ENCODE peak calls at places on chromosomes 3 and 15, in five cellular contexts. I, Q, L, O and C are unnamed samples.

GRCh38 chr3:150451329-150452084 is 43.4 kb downstream of the TSC22D2 start:
- DNase-seq in I (no peak), L (no peak), O (no peak), Q (no peak), C (no peak)

GRCh38 chr15:39851505-39852082 is 68.5 kb downstream of the GPR176 start:
- DNase-seq in L (no peak), I (no peak), O (no peak), Q (no peak), C (no peak)

GRCh38 chr3:98577178-98577895 is 16.1 kb downstream of the CPOX start:
- DNase-seq in L (no peak), Q (no peak), I (no peak), O (no peak), C (no peak)

GRCh38 chr3:4343258-4343657 is 40.1 kb downstream of the SETMAR start:
- DNase-seq in O (no peak), L (no peak), Q (no peak), I (no peak), C (no peak)

GRCh38 chr15:32667321-32667720 is 25.8 kb downstream of the SCG5 start:
- DNase-seq in O (no peak), Q (no peak), L (no peak), I (no peak), C (no peak)

GRCh38 chr15:58401991-58402649 is 29.7 kb upstream of the LIPC start:
- DNase-seq in O (no peak), Q (no peak), L (no peak), I (no peak), C (no peak)

GRCh38 chr15:48582472-48583235 is 62.9 kb downstream of the FBN1 start:
- DNase-seq in O (no peak), I (no peak), Q (no peak), L (no peak), C (no peak)

GRCh38 chr15:58433597-58434333 is 2.0 kb downstream of the LIPC start:
- DNase-seq in L (no peak), O (no peak), Q (no peak), I (no peak), C (no peak)

GRCh38 chr3:46093327-46093932 is 66.1 kb upstream of the XCR1 start:
- DNase-seq in I (no peak), Q (no peak), O (no peak), L (no peak), C (peak)

GRCh38 chr3:194056731-194057415 is 79.1 kb upstream of the HES1 start:
- DNase-seq in I (no peak), O (no peak), L (no peak), Q (no peak), C (no peak)

GRCh38 chr3:30626443-30627181 is 20.2 kb downstream of the TGFBR2 start:
- DNase-seq in O (no peak), L (no peak), I (no peak), Q (no peak), C (no peak)

GRCh38 chr3:172680684-172681083 is 30.2 kb downstream of the NCEH1 start:
- DNase-seq in L (no peak), Q (no peak), I (no peak), O (no peak), C (peak)

GRCh38 chr3:1326546-1326945 is 233.7 kb downstream of the CNTN6 start:
- DNase-seq in L (no peak), O (no peak), Q (no peak), I (no peak), C (no peak)

GRCh38 chr3:111032677-111033076 is 38.9 kb upstream of the NECTIN3 start:
- DNase-seq in L (no peak), Q (no peak), I (no peak), O (no peak), C (no peak)

GRCh38 chr3:148735597-148735996 is 37.9 kb downstream of the AGTR1 start:
- DNase-seq in I (no peak), Q (no peak), L (no peak), O (no peak), C (no peak)

GRCh38 chr3:188578579-188579363 is 424.8 kb downstream of the LPP start:
- DNase-seq in I (peak), L (peak), O (no peak), Q (no peak), C (peak)

GRCh38 chr15:75654201-75654907 is 6.6 kb downstream of the SNX33 start:
- DNase-seq in Q (no peak), O (no peak), I (no peak), L (no peak), C (no peak)

GRCh38 chr15:40149339-40149738 is 11.5 kb upstream of the BUB1B start:
- DNase-seq in Q (no peak), I (no peak), L (no peak), O (no peak), C (no peak)

GRCh38 chr3:171339606-171340005 is 120.6 kb downstream of the TNIK start:
- DNase-seq in O (no peak), L (peak), I (no peak), Q (no peak), C (no peak)

GRCh38 chr15:73838795-73839565 is 34.4 kb upstream of the TBC1D21 start:
- DNase-seq in O (no peak), Q (no peak), I (no peak), L (no peak), C (no peak)

GRCh38 chr3:103991461-103992115 is 1375.1 kb upstream of the ALCAM start:
- DNase-seq in O (no peak), Q (no peak), I (no peak), L (no peak), C (no peak)

GRCh38 chr15:38217181-38217580 is 35.5 kb upstream of the SPRED1 start:
- DNase-seq in Q (no peak), I (no peak), L (no peak), O (no peak), C (no peak)

GRCh38 chr3:126937533-126938432 is 45.1 kb upstream of the PLXNA1 start:
- DNase-seq in O (no peak), L (no peak), Q (no peak), I (no peak), C (no peak)

DNA sequence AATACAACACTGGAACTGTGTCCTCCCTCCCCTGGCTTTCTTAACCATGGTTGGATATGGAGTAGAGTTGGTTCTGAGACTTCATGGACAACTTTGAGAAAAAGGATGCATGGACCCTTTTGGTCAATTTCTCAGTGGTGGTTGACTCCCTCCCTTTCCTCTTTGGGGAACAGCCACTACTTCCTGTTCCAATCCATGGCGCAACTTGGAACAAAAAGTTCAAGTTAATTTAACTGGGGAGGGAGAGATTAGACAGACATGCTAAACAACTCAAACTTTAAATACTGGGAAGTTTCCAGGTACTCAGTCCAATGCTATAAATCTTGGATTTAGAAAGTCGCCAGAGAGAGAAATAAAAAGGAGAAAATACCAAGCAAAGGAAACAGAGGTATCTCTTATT is 202.2 kb downstream of the PDZRN3 start:
- DNase-seq in I (no peak), Q (no peak), O (no peak), L (no peak), C (no peak)
- TF ChIP-seq EP300 in I (peak), Q (no peak), O (no peak), L (peak), C (peak)

GRCh38 chr15:42151012-42151615 is 5.3 kb downstream of the PLA2G4F start:
- DNase-seq in L (no peak), Q (no peak), O (peak), I (no peak), C (no peak)
- TF ChIP-seq CTCF in L (no peak), Q (no peak), O (no peak), I (no peak), C (no peak)

GRCh38 chr3:40873934-40874699 is 325.2 kb upstream of the CTNNB1 start:
- DNase-seq in O (no peak), Q (no peak), I (no peak), L (no peak), C (no peak)

GRCh38 chr3:40871411-40871810 is 327.9 kb upstream of the CTNNB1 start:
- DNase-seq in O (no peak), I (no peak), L (no peak), Q (peak), C (no peak)

GRCh38 chr3:40873456-40873855 is 325.8 kb upstream of the CTNNB1 start:
- DNase-seq in Q (no peak), L (no peak), I (no peak), O (no peak), C (no peak)

GRCh38 chr3:40869939-40870338 is 329.4 kb upstream of the CTNNB1 start:
- DNase-seq in O (no peak), L (no peak), Q (no peak), I (no peak), C (no peak)

GRCh38 chr3:40872562-40872961 is 326.7 kb upstream of the CTNNB1 start:
- DNase-seq in L (no peak), Q (no peak), I (no peak), O (no peak), C (no peak)
- TF ChIP-seq EP300 in L (no peak), Q (no peak), I (no peak), O (no peak), C (no peak)

DNA sequence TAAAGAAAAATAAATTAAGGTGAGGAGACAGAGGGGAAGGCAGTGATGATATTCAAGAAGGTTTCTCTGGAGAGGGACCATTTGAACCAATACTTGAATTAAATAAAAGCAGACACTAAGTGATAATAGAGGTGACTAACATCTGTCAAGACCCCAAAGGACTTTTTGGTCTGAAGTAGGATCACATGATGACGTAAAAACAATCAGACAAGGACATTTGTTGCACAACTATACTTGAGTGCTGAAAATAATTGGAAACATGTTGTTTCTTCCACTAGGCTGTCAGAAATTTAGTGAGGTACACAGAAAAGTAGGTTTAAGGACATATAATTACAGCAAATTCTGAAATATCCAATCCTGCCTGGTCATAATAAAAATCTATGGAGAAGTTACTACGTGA is 179.5 kb downstream of the WNT5A start:
- DNase-seq in Q (no peak), I (no peak), O (no peak), L (no peak), C (no peak)
- TF ChIP-seq CTCF in Q (no peak), I (no peak), O (no peak), L (no peak), C (no peak)

DNA sequence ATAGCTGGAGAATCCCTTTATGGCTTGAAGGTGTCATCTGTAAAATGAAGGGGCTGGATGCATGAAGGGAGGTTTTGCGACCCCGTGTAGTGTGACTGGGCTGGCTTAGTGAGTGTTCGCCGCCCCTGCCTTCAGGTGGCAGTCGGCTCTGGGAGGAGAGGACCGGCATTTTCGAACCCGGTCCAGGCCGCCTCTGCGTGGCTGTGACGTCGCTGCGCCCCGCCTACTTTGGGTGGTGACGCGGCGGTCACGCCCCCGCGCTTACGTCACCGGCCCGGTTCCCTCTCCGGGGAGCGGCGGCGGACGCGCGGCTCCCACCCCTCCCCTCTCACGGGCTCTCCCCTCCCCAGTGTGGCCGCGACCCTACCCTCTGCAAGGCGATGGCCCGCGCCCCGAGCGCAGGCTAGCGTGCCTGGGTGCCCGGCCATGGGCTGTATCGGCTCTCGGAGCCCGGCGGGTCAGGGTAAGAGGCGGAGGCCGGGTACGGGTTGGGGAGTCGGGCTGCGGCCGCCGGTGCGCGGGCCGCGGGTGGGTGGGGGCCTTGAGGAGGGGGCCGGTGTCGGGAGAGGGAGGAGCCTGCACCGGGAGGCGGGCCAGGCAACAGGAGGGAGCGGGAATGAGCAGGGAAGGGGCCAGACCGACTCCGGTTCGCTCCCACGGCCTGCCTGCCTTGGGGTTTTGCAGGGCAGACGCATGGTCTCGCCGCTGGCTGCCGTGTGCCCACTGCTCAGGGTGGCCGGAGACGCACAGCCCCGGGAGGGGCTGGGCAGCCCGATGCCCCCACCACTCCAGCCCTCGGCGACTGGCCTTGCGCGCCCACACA is 1.5 kb upstream of the FAM131A start:
- DNase-seq in I (peak), L (peak), Q (peak), O (peak), C (peak)
- TF ChIP-seq EP300 in I (peak), L (peak), Q (no peak), O (peak), C (no peak)

DNA sequence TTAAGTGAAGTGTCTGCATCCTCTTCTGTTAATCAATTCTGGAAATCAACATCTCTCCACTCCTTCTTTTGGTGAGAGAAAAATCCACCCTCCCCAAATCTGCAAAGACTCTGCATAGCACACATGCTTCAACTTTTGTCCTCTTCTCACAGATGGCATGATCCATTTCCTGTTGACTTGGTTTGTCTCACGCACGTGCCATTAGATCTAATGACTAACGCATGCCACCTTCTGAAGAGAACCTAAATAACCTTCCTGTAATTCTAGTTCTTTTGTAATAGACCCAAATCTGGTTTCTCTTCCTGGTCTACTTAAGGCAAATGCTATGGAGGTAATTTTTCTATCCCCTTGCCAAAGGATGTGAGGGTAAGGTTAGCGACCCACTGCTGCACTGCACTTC is 51.0 kb upstream of the ATOSA start:
- DNase-seq in Q (no peak), O (no peak), I (no peak), L (no peak), C (no peak)
- TF ChIP-seq CTCF in Q (no peak), O (no peak), I (no peak), L (no peak), C (no peak)

GRCh38 chr3:69838217-69838616 is 99.0 kb downstream of the MITF start:
- DNase-seq in Q (no peak), I (no peak), L (no peak), O (no peak), C (no peak)
- TF ChIP-seq EP300 in Q (no peak), I (no peak), L (no peak), O (no peak), C (no peak)

DNA sequence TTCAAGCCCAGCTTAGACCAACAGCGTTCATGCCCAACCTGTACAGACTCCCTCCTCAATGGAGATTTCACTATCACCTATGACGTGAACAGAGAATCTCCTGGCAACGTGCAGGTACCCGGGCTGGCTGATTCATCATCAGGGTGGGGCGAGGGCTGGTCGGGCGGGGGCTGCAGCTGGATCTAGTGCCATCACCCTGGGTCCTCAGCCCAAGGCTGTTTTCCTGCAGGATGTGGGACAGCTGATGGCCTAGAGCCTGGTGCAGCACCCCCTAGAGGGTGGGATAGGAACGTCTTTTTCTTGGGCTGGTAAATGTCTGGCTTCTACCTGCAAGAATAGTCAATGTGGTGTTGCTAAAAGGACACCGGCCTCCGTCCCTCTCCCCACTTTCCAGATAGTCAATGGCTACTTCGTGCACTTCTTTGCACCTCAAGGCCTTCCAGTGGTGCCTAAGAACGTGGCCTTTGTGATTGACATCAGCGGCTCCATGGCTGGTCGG is 4.4 kb downstream of the ITIH3 start:
- DNase-seq in L (peak), Q (peak), O (no peak), I (no peak), C (no peak)
- TF ChIP-seq CTCF in L (peak), Q (peak), O (peak), I (peak), C (peak)